ENCODE peak calls at places on chromosomes 12 and 14, in seven cellular contexts. One of them, this sample, is unnamed.

GRCh38 chr14:22852599-22852939 is 16.2 kb downstream of the MMP14 start:
- DNase-seq in IMR-90: no peak
- DNase-seq in AML-193: no peak
- DNase-seq in CD8-positive, alpha-beta memory T cell: no peak
- DNase-seq in AG09309: no peak
- DNase-seq in NCI-H1092 treated with DMSO at 0.1 percent for 48 hours: no peak
- DNase-seq in heart left ventricle: no peak
- DNase-seq in this sample: no peak

GRCh38 chr14:21098134-21098891 is at the start of gene ZNF219:
- DNase-seq in IMR-90: peak; percentile 27
- DNase-seq in AML-193: no peak
- DNase-seq in CD8-positive, alpha-beta memory T cell: peak; percentile 27
- DNase-seq in AG09309: no peak
- DNase-seq in NCI-H1092 treated with DMSO at 0.1 percent for 48 hours: peak; percentile 46
- DNase-seq in heart left ventricle: peak; percentile 71
- DNase-seq in this sample: no peak

GRCh38 chr12:12705833-12706520 is 10.0 kb upstream of the GPR19 start:
- DNase-seq in IMR-90: no peak
- DNase-seq in AML-193: no peak
- DNase-seq in CD8-positive, alpha-beta memory T cell: peak; percentile 53
- DNase-seq in AG09309: no peak
- DNase-seq in NCI-H1092 treated with DMSO at 0.1 percent for 48 hours: no peak
- DNase-seq in heart left ventricle: no peak
- DNase-seq in this sample: no peak

GRCh38 chr12:75859868-75860267 is 171.7 kb downstream of the PHLDA1 start:
- DNase-seq in IMR-90: peak; percentile 21
- DNase-seq in AML-193: no peak
- DNase-seq in CD8-positive, alpha-beta memory T cell: no peak
- DNase-seq in AG09309: no peak
- DNase-seq in NCI-H1092 treated with DMSO at 0.1 percent for 48 hours: no peak
- DNase-seq in heart left ventricle: no peak
- DNase-seq in this sample: no peak

GRCh38 chr14:39430762-39431415 is 1.3 kb downstream of the FBXO33 start:
- DNase-seq in IMR-90: peak; percentile 13
- DNase-seq in AML-193: peak; percentile 31
- DNase-seq in CD8-positive, alpha-beta memory T cell: no peak
- DNase-seq in AG09309: no peak
- DNase-seq in NCI-H1092 treated with DMSO at 0.1 percent for 48 hours: no peak
- DNase-seq in heart left ventricle: no peak
- DNase-seq in this sample: no peak

GRCh38 chr12:7555752-7556151 is 52.2 kb upstream of the CD163 start:
- DNase-seq in IMR-90: peak; percentile 73
- DNase-seq in AML-193: peak; percentile 43
- DNase-seq in CD8-positive, alpha-beta memory T cell: no peak
- DNase-seq in AG09309: peak; percentile 59
- DNase-seq in NCI-H1092 treated with DMSO at 0.1 percent for 48 hours: no peak
- DNase-seq in heart left ventricle: no peak
- DNase-seq in this sample: peak; percentile 18

GRCh38 chr12:52630104-52630500 is 11.7 kb upstream of the KRT73 start:
- DNase-seq in IMR-90: no peak
- DNase-seq in AML-193: no peak
- DNase-seq in CD8-positive, alpha-beta memory T cell: no peak
- DNase-seq in AG09309: no peak
- DNase-seq in NCI-H1092 treated with DMSO at 0.1 percent for 48 hours: no peak
- DNase-seq in heart left ventricle: no peak
- DNase-seq in this sample: no peak

GRCh38 chr12:64968989-64969819 is 144.8 kb downstream of the TBC1D30 start:
- DNase-seq in IMR-90: no peak
- DNase-seq in AML-193: no peak
- DNase-seq in CD8-positive, alpha-beta memory T cell: no peak
- DNase-seq in AG09309: peak; percentile 35
- DNase-seq in NCI-H1092 treated with DMSO at 0.1 percent for 48 hours: no peak
- DNase-seq in heart left ventricle: no peak
- DNase-seq in this sample: no peak

GRCh38 chr12:121524196-121524930 is 56.5 kb downstream of the KDM2B start:
- DNase-seq in IMR-90: no peak
- DNase-seq in AML-193: no peak
- DNase-seq in CD8-positive, alpha-beta memory T cell: no peak
- DNase-seq in AG09309: no peak
- DNase-seq in NCI-H1092 treated with DMSO at 0.1 percent for 48 hours: peak; percentile 11
- DNase-seq in heart left ventricle: no peak
- DNase-seq in this sample: no peak

GRCh38 chr14:68109132-68109531 is 289.6 kb downstream of the RAD51B start:
- DNase-seq in IMR-90: peak; percentile 49
- DNase-seq in AML-193: no peak
- DNase-seq in CD8-positive, alpha-beta memory T cell: no peak
- DNase-seq in AG09309: peak; percentile 16
- DNase-seq in NCI-H1092 treated with DMSO at 0.1 percent for 48 hours: no peak
- DNase-seq in heart left ventricle: no peak
- DNase-seq in this sample: no peak

GRCh38 chr14:98138666-98139065 is 1133.3 kb downstream of the BCL11B start:
- DNase-seq in IMR-90: no peak
- DNase-seq in AML-193: peak; percentile 4
- DNase-seq in CD8-positive, alpha-beta memory T cell: peak; percentile 37
- DNase-seq in AG09309: no peak
- DNase-seq in NCI-H1092 treated with DMSO at 0.1 percent for 48 hours: peak; percentile 42
- DNase-seq in heart left ventricle: no peak
- DNase-seq in this sample: no peak

GRCh38 chr14:50362791-50363733 is 33.6 kb downstream of the CDKL1 start:
- DNase-seq in IMR-90: peak; percentile 14
- DNase-seq in AML-193: no peak
- DNase-seq in CD8-positive, alpha-beta memory T cell: peak; percentile 3
- DNase-seq in AG09309: no peak
- DNase-seq in NCI-H1092 treated with DMSO at 0.1 percent for 48 hours: no peak
- DNase-seq in heart left ventricle: no peak
- DNase-seq in this sample: no peak

GRCh38 chr12:71755146-71755892 is 656 bp downstream of the RAB21 start:
- DNase-seq in IMR-90: peak; percentile 73
- DNase-seq in AML-193: peak; percentile 29
- DNase-seq in CD8-positive, alpha-beta memory T cell: peak; percentile 45
- DNase-seq in AG09309: no peak
- DNase-seq in NCI-H1092 treated with DMSO at 0.1 percent for 48 hours: no peak
- DNase-seq in heart left ventricle: no peak
- DNase-seq in this sample: no peak

GRCh38 chr12:106760184-106760531 is 14.3 kb upstream of the RIC8B start:
- DNase-seq in IMR-90: peak; percentile 15
- DNase-seq in AML-193: peak; percentile 89
- DNase-seq in CD8-positive, alpha-beta memory T cell: no peak
- DNase-seq in AG09309: no peak
- DNase-seq in NCI-H1092 treated with DMSO at 0.1 percent for 48 hours: no peak
- DNase-seq in heart left ventricle: no peak
- DNase-seq in this sample: no peak

GRCh38 chr12:76552343-76552938 is 7.1 kb downstream of the OSBPL8 start:
- DNase-seq in IMR-90: no peak
- DNase-seq in AML-193: no peak
- DNase-seq in CD8-positive, alpha-beta memory T cell: no peak
- DNase-seq in AG09309: no peak
- DNase-seq in NCI-H1092 treated with DMSO at 0.1 percent for 48 hours: no peak
- DNase-seq in heart left ventricle: no peak
- DNase-seq in this sample: no peak

GRCh38 chr12:68411371-68411770 is 79.2 kb upstream of the MDM1 start:
- DNase-seq in IMR-90: no peak
- DNase-seq in AML-193: no peak
- DNase-seq in CD8-positive, alpha-beta memory T cell: no peak
- DNase-seq in AG09309: no peak
- DNase-seq in NCI-H1092 treated with DMSO at 0.1 percent for 48 hours: no peak
- DNase-seq in heart left ventricle: no peak
- DNase-seq in this sample: no peak

GRCh38 chr12:9649532-9649940 is 20.0 kb upstream of the CLEC2D start:
- DNase-seq in IMR-90: no peak
- DNase-seq in AML-193: peak; percentile 32
- DNase-seq in CD8-positive, alpha-beta memory T cell: no peak
- DNase-seq in AG09309: no peak
- DNase-seq in NCI-H1092 treated with DMSO at 0.1 percent for 48 hours: no peak
- DNase-seq in heart left ventricle: no peak
- DNase-seq in this sample: no peak

GRCh38 chr14:69527635-69528034 is 43.1 kb downstream of the PLEKHD1 start:
- DNase-seq in IMR-90: no peak
- DNase-seq in AML-193: no peak
- DNase-seq in CD8-positive, alpha-beta memory T cell: no peak
- DNase-seq in AG09309: no peak
- DNase-seq in NCI-H1092 treated with DMSO at 0.1 percent for 48 hours: no peak
- DNase-seq in heart left ventricle: no peak
- DNase-seq in this sample: no peak

GRCh38 chr12:93447555-93448265 is 6.0 kb upstream of the UBE2N start:
- DNase-seq in IMR-90: no peak
- DNase-seq in AML-193: no peak
- DNase-seq in CD8-positive, alpha-beta memory T cell: no peak
- DNase-seq in AG09309: no peak
- DNase-seq in NCI-H1092 treated with DMSO at 0.1 percent for 48 hours: no peak
- DNase-seq in heart left ventricle: no peak
- DNase-seq in this sample: no peak

GRCh38 chr12:110537605-110538409 is 35.7 kb downstream of the RAD9B start:
- DNase-seq in IMR-90: no peak
- DNase-seq in AML-193: no peak
- DNase-seq in CD8-positive, alpha-beta memory T cell: no peak
- DNase-seq in AG09309: no peak
- DNase-seq in NCI-H1092 treated with DMSO at 0.1 percent for 48 hours: no peak
- DNase-seq in heart left ventricle: peak; percentile 51
- DNase-seq in this sample: no peak

GRCh38 chr12:76643438-76643837 is 83.9 kb upstream of the OSBPL8 start:
- DNase-seq in IMR-90: peak; percentile 80
- DNase-seq in AML-193: no peak
- DNase-seq in CD8-positive, alpha-beta memory T cell: no peak
- DNase-seq in AG09309: no peak
- DNase-seq in NCI-H1092 treated with DMSO at 0.1 percent for 48 hours: no peak
- DNase-seq in heart left ventricle: no peak
- DNase-seq in this sample: no peak

GRCh38 chr14:66920196-66920595 is 269.0 kb upstream of the GARIN2 start:
- DNase-seq in IMR-90: peak; percentile 17
- DNase-seq in AML-193: no peak
- DNase-seq in CD8-positive, alpha-beta memory T cell: no peak
- DNase-seq in AG09309: no peak
- DNase-seq in NCI-H1092 treated with DMSO at 0.1 percent for 48 hours: no peak
- DNase-seq in heart left ventricle: no peak
- DNase-seq in this sample: no peak

GRCh38 chr12:109625131-109625559 is 51.6 kb downstream of the MVK start:
- DNase-seq in IMR-90: peak; percentile 20
- DNase-seq in AML-193: no peak
- DNase-seq in CD8-positive, alpha-beta memory T cell: no peak
- DNase-seq in AG09309: peak; percentile 14
- DNase-seq in NCI-H1092 treated with DMSO at 0.1 percent for 48 hours: no peak
- DNase-seq in heart left ventricle: peak; percentile 43
- DNase-seq in this sample: no peak

GRCh38 chr14:68065322-68065721 is 245.7 kb downstream of the RAD51B start:
- DNase-seq in IMR-90: no peak
- DNase-seq in AML-193: no peak
- DNase-seq in CD8-positive, alpha-beta memory T cell: no peak
- DNase-seq in AG09309: no peak
- DNase-seq in NCI-H1092 treated with DMSO at 0.1 percent for 48 hours: no peak
- DNase-seq in heart left ventricle: no peak
- DNase-seq in this sample: no peak

This sample was measured in glomerular endothelial cell.